ENCODE peak calls at places on chromosomes 12 and 14, in ten cellular contexts. D, K, J, Y, L, E, I, A, C and H are unnamed samples.

GRCh38 chr12:78726854-78727253 is 137.7 kb upstream of the SYT1 start:
- DNase-seq in E (no peak), A (no peak), K (no peak), D (no peak), J (no peak), Y (no peak), L (no peak), C (no peak), I (peak; percentile 65), H (peak; percentile 21)

GRCh38 chr12:19885987-19886804 is 446.9 kb downstream of the AEBP2 start:
- DNase-seq in E (no peak), I (no peak), D (no peak), J (no peak), K (no peak), Y (no peak), L (no peak), A (no peak), C (no peak), H (no peak)

GRCh38 chr14:41699506-41699905 is 92.8 kb downstream of the LRFN5 start:
- DNase-seq in I (no peak), C (no peak), K (no peak), Y (no peak), E (no peak), J (no peak), D (no peak), L (no peak), A (no peak), H (no peak)

GRCh38 chr12:94644141-94644575 is 6.2 kb downstream of the TMCC3 start:
- DNase-seq in A (no peak), L (peak; percentile 89), E (no peak), I (no peak), K (no peak), Y (peak; percentile 73), C (no peak), D (no peak), J (no peak), H (no peak)

GRCh38 chr12:122994781-122995502 is 14.5 kb downstream of the ARL6IP4 start:
- DNase-seq in K (no peak), A (no peak), D (no peak), J (no peak), E (no peak), I (no peak), Y (no peak), C (no peak), L (no peak), H (no peak)

GRCh38 chr14:95452176-95452889 is 64.1 kb downstream of the SYNE3 start:
- DNase-seq in E (peak; percentile 60), I (no peak), A (no peak), J (no peak), C (peak; percentile 65), L (no peak), D (no peak), Y (peak; percentile 29), K (no peak), H (peak; percentile 52)

GRCh38 chr12:119425623-119426022 is 91.1 kb downstream of the CCDC60 start:
- DNase-seq in D (no peak), L (no peak), J (no peak), I (no peak), K (no peak), Y (no peak), A (no peak), C (no peak), E (no peak), H (no peak)

GRCh38 chr14:39097159-39097558 is 5.9 kb downstream of the SEC23A start:
- DNase-seq in K (peak; percentile 9), J (no peak), Y (no peak), L (peak; percentile 61), A (no peak), C (peak; percentile 71), E (no peak), D (no peak), I (no peak), H (no peak)

GRCh38 chr12:28767836-28768348 is 381.2 kb upstream of the FAR2 start:
- DNase-seq in A (no peak), D (no peak), J (no peak), K (no peak), Y (no peak), E (no peak), C (no peak), I (no peak), L (peak; percentile 42), H (no peak)

GRCh38 chr12:79298511-79298910 is 392.3 kb downstream of the PAWR start:
- DNase-seq in Y (no peak), C (no peak), D (peak; percentile 69), L (peak; percentile 20), E (no peak), I (no peak), J (no peak), A (no peak), K (no peak), H (peak; percentile 55)

GRCh38 chr12:19482551-19483109 is 43.3 kb downstream of the AEBP2 start:
- DNase-seq in J (peak; percentile 3), C (peak; percentile 64), L (no peak), K (peak; percentile 6), A (peak; percentile 10), D (no peak), I (peak; percentile 92), E (no peak), Y (no peak), H (no peak)

GRCh38 chr12:40207551-40207950 is 17.2 kb upstream of the LRRK2 start:
- DNase-seq in Y (no peak), K (no peak), I (no peak), E (no peak), D (no peak), J (no peak), A (no peak), C (no peak), L (no peak), H (no peak)

GRCh38 chr14:80764496-80764895 is 177.0 kb downstream of the CEP128 start:
- DNase-seq in Y (peak; percentile 7), A (no peak), J (no peak), K (no peak), E (no peak), D (no peak), I (no peak), C (no peak), L (peak; percentile 11), H (no peak)

GRCh38 chr12:42977451-42978230 is 388.1 kb upstream of the PRICKLE1 start:
- DNase-seq in I (no peak), C (no peak), Y (no peak), L (peak; percentile 58), D (no peak), A (no peak), J (no peak), E (no peak), K (no peak), H (peak; percentile 27)

GRCh38 chr14:90510208-90510607 is 113.4 kb downstream of the CALM1 start:
- DNase-seq in L (no peak), I (no peak), D (peak; percentile 91), Y (no peak), A (no peak), K (no peak), C (peak; percentile 57), E (no peak), J (no peak), H (peak; percentile 89)

GRCh38 chr12:47387991-47388390 is 308.2 kb upstream of the AMIGO2 start:
- DNase-seq in C (no peak), E (no peak), I (no peak), D (no peak), A (no peak), Y (no peak), L (no peak), K (no peak), J (no peak), H (no peak)

GRCh38 chr14:79411403-79412174 is 799.7 kb downstream of the DIO2 start:
- DNase-seq in D (no peak), C (no peak), E (no peak), L (peak; percentile 36), K (no peak), J (no peak), Y (no peak), I (no peak), A (no peak), H (peak; percentile 56)

GRCh38 chr14:101721951-101722661 is 39.4 kb upstream of the PPP2R5C start:
- DNase-seq in Y (no peak), D (no peak), K (peak; percentile 62), J (peak; percentile 60), A (peak; percentile 77), E (no peak), I (peak; percentile 90), L (peak; percentile 54), C (peak; percentile 53), H (no peak)

GRCh38 chr12:54560374-54560858 is 11.0 kb downstream of the PDE1B start:
- DNase-seq in C (peak; percentile 97), L (peak; percentile 52), E (peak; percentile 94), J (peak; percentile 62), Y (peak; percentile 81), D (peak; percentile 48), K (peak; percentile 79), A (peak; percentile 78), I (peak; percentile 88), H (peak; percentile 56)